ENCODE peak calls at places on chromosomes 6 and 20, in five cellular contexts. W is cardiac muscle cell, M is NT2/D1, J is lung, Z is neural progenitor cell. V is an unnamed sample.

GRCh38 chr6:1348675-1349074 is 36.8 kb downstream of the FOXQ1 start:
- DNase-seq in M (peak; percentile 78), Z (peak; percentile 32), W (peak; percentile 95), J (peak; percentile 80), V (no peak)

GRCh38 chr6:157789297-157789696 is 33.7 kb upstream of the SNX9 start:
- DNase-seq in M (no peak), W (no peak), Z (no peak), J (no peak), V (no peak)

GRCh38 chr20:420721-421574 is 12.8 kb downstream of the RBCK1 start:
- DNase-seq in W (no peak), J (no peak), Z (no peak), M (no peak), V (no peak)

GRCh38 chr6:113308266-113308665 is 548.9 kb upstream of the MARCKS start:
- DNase-seq in J (no peak), W (no peak), Z (no peak), M (no peak), V (no peak)

GRCh38 chr6:30490031-30490876 is 945 bp downstream of the HLA-E start:
- DNase-seq in Z (peak; percentile 85), W (peak; percentile 74), J (peak; percentile 78), M (no peak), V (no peak)

GRCh38 chr6:41371992-41372525 is 36.7 kb downstream of the NCR2 start:
- DNase-seq in J (no peak), M (no peak), Z (peak; percentile 57), W (peak; percentile 42), V (no peak)

GRCh38 chr20:60131375-60131774 is 173.2 kb downstream of the CDH26 start:
- DNase-seq in J (no peak), M (no peak), W (no peak), Z (no peak), V (no peak)

GRCh38 chr6:78808356-78808891 is 58.9 kb upstream of the IRAK1BP1 start:
- DNase-seq in Z (no peak), M (no peak), J (no peak), W (no peak), V (no peak)

GRCh38 chr6:6918216-6918983 is 189.4 kb upstream of the RREB1 start:
- DNase-seq in J (no peak), Z (no peak), M (no peak), W (peak; percentile 83), V (no peak)

GRCh38 chr6:133339543-133340384 is 98.6 kb downstream of the EYA4 start:
- DNase-seq in W (no peak), Z (no peak), M (no peak), J (no peak), V (no peak)

GRCh38 chr6:89375427-89375868 is 22.9 kb upstream of the UBE2J1 start:
- DNase-seq in J (peak; percentile 79), Z (peak; percentile 82), W (no peak), M (peak; percentile 66), V (no peak)

GRCh38 chr6:155328539-155329459 is 14.5 kb upstream of the TFB1M start:
- DNase-seq in Z (no peak), J (peak; percentile 49), M (no peak), W (no peak), V (no peak)

GRCh38 chr6:166342293-166343156 is at the start of gene SFT2D1:
- DNase-seq in J (peak; percentile 87), Z (peak; percentile 85), M (peak; percentile 42), W (peak; percentile 91), V (peak; percentile 45)

GRCh38 chr20:46010491-46011405 is 2.0 kb downstream of the MMP9 start:
- DNase-seq in Z (peak; percentile 22), J (no peak), W (no peak), M (no peak), V (no peak)

GRCh38 chr20:7523288-7523687 is 417.0 kb downstream of the HAO1 start:
- DNase-seq in M (no peak), W (no peak), Z (no peak), J (no peak), V (no peak)

GRCh38 chr6:26445934-26446667 is 5.8 kb downstream of the BTN3A3 start:
- DNase-seq in M (no peak), Z (no peak), W (no peak), J (no peak), V (no peak)

GRCh38 chr6:22231050-22231449 is 65.8 kb downstream of the PRL start:
- DNase-seq in W (no peak), J (no peak), M (no peak), Z (no peak), V (no peak)

GRCh38 chr6:36677753-36678487 is 594 bp upstream of the CDKN1A start:
- DNase-seq in M (no peak), Z (no peak), W (no peak), J (no peak), V (no peak)

GRCh38 chr20:39010496-39010895 is 48.4 kb downstream of the DHX35 start:
- DNase-seq in J (no peak), Z (peak; percentile 19), M (peak; percentile 3), W (no peak), V (no peak)

GRCh38 chr6:111579816-111580215 is 25.9 kb downstream of the TRAF3IP2 start:
- DNase-seq in Z (no peak), J (no peak), W (no peak), M (no peak), V (no peak)

GRCh38 chr6:136095961-136096360 is 154.2 kb downstream of the MTFR2 start:
- DNase-seq in Z (no peak), W (peak; percentile 75), J (peak; percentile 52), M (no peak), V (no peak)

GRCh38 chr6:101380861-101381630 is 12.5 kb upstream of the GRIK2 start:
- DNase-seq in Z (no peak), J (no peak), W (no peak), M (no peak), V (no peak)

GRCh38 chr6:7697820-7698623 is 27.9 kb upstream of the BMP6 start:
- DNase-seq in M (no peak), W (peak; percentile 95), Z (no peak), J (peak; percentile 59), V (peak; percentile 98)

GRCh38 chr6:19834858-19835257 is 2.3 kb upstream of the ID4 start:
- DNase-seq in J (no peak), M (no peak), Z (no peak), W (no peak), V (no peak)

GRCh38 chr20:15494841-15495240 is 1078.4 kb downstream of the KIF16B start:
- DNase-seq in J (no peak), W (no peak), Z (no peak), M (no peak), V (no peak)

DNA sequence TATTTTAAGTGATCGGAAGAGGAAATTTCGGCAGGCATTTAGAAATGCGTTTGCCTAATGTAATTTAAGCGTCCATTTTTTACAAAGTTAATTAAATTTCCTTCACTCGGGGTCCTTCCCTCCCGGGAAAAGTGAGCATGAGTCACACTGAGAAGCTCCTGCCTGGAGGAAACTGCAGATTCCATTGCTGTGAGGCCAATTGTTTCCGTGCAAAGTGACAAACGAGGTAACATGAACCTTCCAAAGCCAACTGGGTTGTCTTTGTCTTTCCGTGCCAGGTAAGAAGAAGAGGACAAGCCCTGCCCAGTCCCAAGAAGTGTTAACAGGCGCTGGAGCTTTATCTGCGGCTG is 61.2 kb upstream of the HDDC2 start:
- DNase-seq in M (peak; percentile 66), W (no peak), J (no peak), Z (no peak), V (no peak)
- H3K4me3 ChIP-seq in M (peak overlapping the region; percentile 42), W (peak overlapping the region; percentile 28), J (peak overlapping the region; percentile 25), Z (peak overlapping the region; percentile 51), V (peak overlapping the region; percentile 54)

GRCh38 chr20:1672728-1673127 is 15.1 kb upstream of the SIRPG start:
- DNase-seq in W (no peak), J (no peak), Z (no peak), M (no peak), V (no peak)
- H3K4me3 ChIP-seq in W (no peak overlapping the region), J (no peak overlapping the region), Z (no peak overlapping the region), M (no peak overlapping the region), V (no peak overlapping the region)

DNA sequence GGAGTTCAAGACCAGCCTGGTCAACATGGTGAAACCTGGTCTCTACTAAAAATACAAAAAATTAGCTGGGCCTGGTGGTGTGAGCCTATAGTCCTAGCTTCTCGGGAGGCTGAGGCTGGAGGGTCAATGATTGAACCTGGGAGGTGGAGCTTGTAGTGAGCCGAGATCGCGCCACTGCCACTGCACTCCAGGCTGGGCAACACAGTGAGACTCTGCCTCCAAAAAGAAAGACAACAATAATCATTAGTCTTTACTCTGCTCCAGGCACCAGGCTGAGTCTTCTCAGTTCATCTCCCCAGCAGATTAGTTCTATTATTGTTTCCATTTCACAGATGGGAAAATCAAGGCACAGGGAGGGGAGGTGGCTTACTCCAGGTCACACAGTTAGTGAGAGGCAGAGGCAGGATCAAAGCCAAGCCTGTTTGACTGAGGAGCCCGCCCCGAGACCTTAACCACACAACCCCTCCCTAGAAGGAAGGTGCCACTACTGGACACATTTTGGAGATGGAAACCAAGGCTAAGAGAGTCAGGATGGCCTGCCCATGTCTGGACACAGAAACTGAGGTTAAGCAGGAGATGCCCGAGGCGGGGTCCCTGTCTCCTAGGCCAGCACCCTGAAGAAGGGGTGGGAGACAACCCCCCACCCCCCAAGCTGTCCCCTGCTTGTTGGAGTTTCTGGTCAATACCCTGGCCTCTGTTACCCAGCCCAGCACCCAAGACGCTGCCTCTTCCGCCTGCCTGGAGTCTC is 75.8 kb downstream of the CEBPB start:
- DNase-seq in Z (no peak), J (no peak), M (no peak), W (no peak), V (no peak)
- H3K4me3 ChIP-seq in Z (no peak overlapping the region), J (no peak overlapping the region), M (no peak overlapping the region), W (no peak overlapping the region), V (no peak overlapping the region)

GRCh38 chr20:17964073-17964472 is 4.5 kb downstream of the SNX5 start:
- DNase-seq in J (no peak), W (no peak), M (no peak), Z (no peak), V (no peak)
- H3K4me3 ChIP-seq in J (no peak overlapping the region), W (no peak overlapping the region), M (no peak overlapping the region), Z (peak overlapping the region; percentile 1), V (no peak overlapping the region)

GRCh38 chr6:127893541-127893940 is 7.3 kb downstream of the THEMIS start:
- DNase-seq in J (no peak), M (no peak), Z (peak; percentile 15), W (no peak), V (no peak)
- H3K4me3 ChIP-seq in J (no peak overlapping the region), M (no peak overlapping the region), Z (no peak overlapping the region), W (no peak overlapping the region), V (no peak overlapping the region)

DNA sequence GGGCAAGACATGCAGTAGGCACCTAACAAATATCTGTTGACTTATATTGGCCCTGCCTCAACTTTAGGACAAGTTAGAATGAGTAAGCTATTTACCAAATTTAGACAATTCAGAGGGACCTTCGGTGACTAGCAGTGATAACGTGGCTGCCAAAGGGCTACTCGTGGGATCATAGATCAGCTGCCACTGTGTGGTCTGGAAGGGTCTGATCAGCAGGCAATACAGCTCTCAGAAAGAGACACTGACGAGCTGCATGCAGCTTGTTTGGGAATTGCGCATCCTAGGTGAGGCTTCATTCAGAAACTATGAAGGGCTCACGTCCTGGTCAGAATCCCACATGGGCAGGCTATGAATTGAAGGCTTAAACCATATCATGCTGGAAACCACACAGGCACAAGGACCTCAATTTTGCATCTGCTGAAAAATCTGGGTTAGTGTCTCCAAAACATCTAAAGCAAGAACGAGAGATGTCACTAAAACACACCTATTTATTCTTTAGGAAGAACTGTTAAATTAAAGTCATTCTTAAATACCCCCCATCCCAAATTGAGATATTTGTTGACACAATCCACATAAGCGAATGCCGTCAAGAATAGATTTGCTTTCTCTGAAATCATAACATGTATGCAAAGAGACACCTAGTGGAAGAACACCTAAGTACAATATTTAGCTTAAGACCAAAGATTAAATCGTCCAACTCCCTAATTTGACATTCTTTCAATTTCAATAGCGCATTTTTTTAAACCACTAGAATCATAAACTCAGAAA is 79.6 kb downstream of the IPCEF1 start:
- DNase-seq in J (no peak), M (no peak), W (peak; percentile 63), Z (peak; percentile 33), V (no peak)
- H3K4me3 ChIP-seq in J (no peak overlapping the region), M (no peak overlapping the region), W (no peak overlapping the region), Z (no peak overlapping the region), V (no peak overlapping the region)